ENCODE peak calls at places on chromosomes 1 and 21, in nine cellular contexts. K is heart left ventricle, C is Peyer's patch, M is stomach, L is A549, O is prostate gland, J is endothelial cell of umbilical vein, B is body of pancreas, X is H1. T is an unnamed sample. For H3K4me1, the result is how much of the 10 kb centered on the place peaks cover.

GRCh38 chr1:10679521-10680220 is 116.8 kb downstream of the CASZ1 start:
- DNase-seq in X (peak), M (peak), O (peak), B (peak), J (peak), L (peak), C (no peak), K (no peak), T (peak)

GRCh38 chr1:94275116-94275515 is 37.7 kb upstream of the ARHGAP29 start:
- DNase-seq in M (no peak), K (no peak), J (no peak), X (no peak), C (no peak), O (no peak), L (no peak), B (no peak), T (no peak)

GRCh38 chr1:33814166-33814565 is 49.7 kb upstream of the HMGB4 start:
- DNase-seq in J (no peak), O (no peak), L (no peak), M (no peak), K (no peak), B (no peak), C (no peak), X (no peak), T (no peak)

GRCh38 chr21:32653326-32653901 is 41.2 kb upstream of the CFAP298 start:
- DNase-seq in C (no peak), X (no peak), O (no peak), L (peak), M (no peak), K (no peak), B (peak), J (peak), T (no peak)

GRCh38 chr1:198350456-198350855 is 190.0 kb downstream of the ATP6V1G3 start:
- DNase-seq in J (no peak), B (no peak), L (no peak), K (no peak), X (no peak), M (no peak), O (no peak), C (no peak), T (no peak)

GRCh38 chr1:162912061-162912667 is 51.2 kb upstream of the CCDC190 start:
- DNase-seq in J (no peak), M (no peak), C (no peak), X (no peak), B (no peak), L (no peak), O (no peak), K (no peak), T (no peak)

GRCh38 chr1:183517401-183517800 is 45.1 kb downstream of the SMG7 start:
- DNase-seq in X (no peak), J (no peak), O (no peak), L (no peak), B (no peak), C (no peak), K (no peak), M (no peak), T (no peak)

GRCh38 chr1:103492003-103492665 is 33.4 kb upstream of the RNPC3 start:
- DNase-seq in K (no peak), M (no peak), B (no peak), X (no peak), O (no peak), C (no peak), J (no peak), L (no peak), T (no peak)

GRCh38 chr21:33339938-33340337 is 15.2 kb downstream of the IFNAR1 start:
- DNase-seq in C (no peak), O (no peak), M (no peak), B (no peak), J (no peak), L (no peak), X (no peak), K (no peak), T (no peak)

GRCh38 chr1:31364561-31365255 is 8.2 kb downstream of the FABP3 start:
- DNase-seq in C (no peak), M (no peak), L (no peak), B (no peak), O (peak), K (no peak), J (no peak), X (no peak), T (no peak)

DNA sequence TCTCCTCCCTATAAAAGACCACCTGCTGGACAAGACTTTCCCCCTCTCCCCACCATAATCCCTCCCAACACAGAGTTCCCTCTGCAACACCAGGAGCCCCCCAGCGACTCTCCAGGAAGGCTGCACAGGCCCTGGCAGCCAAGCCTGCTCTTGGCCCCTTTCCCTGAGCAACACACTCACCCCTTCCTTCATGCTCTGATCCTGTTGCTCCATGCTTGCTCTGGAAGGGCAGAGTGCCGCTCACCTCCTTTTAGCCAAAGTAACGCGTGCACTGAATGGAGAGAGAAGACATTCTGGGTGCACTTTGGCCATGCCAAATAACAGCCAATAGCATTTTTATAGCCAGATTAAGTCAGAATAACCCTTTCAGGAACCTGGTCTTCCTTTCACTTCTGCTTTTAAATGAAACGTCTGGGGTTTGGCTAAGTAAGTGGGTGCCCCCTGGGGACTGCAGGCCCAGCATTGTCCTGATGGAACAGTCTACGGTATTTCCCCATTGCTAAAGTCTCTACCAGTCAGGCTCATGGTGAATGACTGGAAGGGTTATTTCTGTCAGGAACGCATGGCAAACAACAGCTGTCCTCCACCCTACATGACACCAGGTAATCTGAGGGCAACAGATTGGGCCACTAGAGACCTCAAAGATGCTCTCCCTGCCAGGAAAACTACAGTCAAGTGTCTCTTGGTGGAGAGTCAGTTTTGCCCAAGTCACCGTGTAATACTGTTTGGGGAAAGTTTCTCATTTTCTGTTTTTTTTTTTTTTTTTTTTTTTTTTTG is at the start of gene SLC2A5:
- DNase-seq in C (peak), K (no peak), L (no peak), B (peak), X (no peak), M (no peak), J (no peak), O (peak), T (no peak)
- H3K27ac ChIP-seq in C (peak), K (peak), L (no peak), B (no peak), X (no peak), M (peak), J (no peak), O (peak), T (peak)

GRCh38 chr1:177838910-177839309 is 130.9 kb downstream of the SEC16B start:
- DNase-seq in J (no peak), M (no peak), X (no peak), L (no peak), O (no peak), B (no peak), C (no peak), K (no peak), T (no peak)
- TF ChIP-seq POLR2A in J (no peak), M (no peak), X (no peak), L (no peak), O (no peak), B (no peak), C (no peak), K (no peak), T (no peak)

GRCh38 chr1:15158506-15159165 is 5.1 kb downstream of the TMEM51 start:
- DNase-seq in C (no peak), O (no peak), L (peak), M (no peak), B (no peak), J (no peak), X (no peak), K (no peak), T (no peak)
- H3K4me1 ChIP-seq in C (under half), O (under half), L (half or more), M (half or more), B (half or more), J (under half), X (under half), K (under half), T (under half)

GRCh38 chr1:185786524-185786923 is 52.3 kb downstream of the HMCN1 start:
- DNase-seq in M (no peak), C (no peak), O (no peak), L (no peak), J (no peak), B (no peak), K (no peak), X (no peak), T (no peak)
- H3K27ac ChIP-seq in M (no peak), C (no peak), O (no peak), L (no peak), J (no peak), B (no peak), K (no peak), X (no peak), T (no peak)

GRCh38 chr21:31265293-31265692 is 78.8 kb downstream of the TIAM1 start:
- DNase-seq in L (no peak), B (peak), C (no peak), M (no peak), O (no peak), J (no peak), X (no peak), K (no peak), T (no peak)
- TF ChIP-seq POLR2A in L (no peak), B (no peak), C (no peak), M (no peak), O (no peak), J (no peak), X (no peak), K (no peak), T (no peak)

GRCh38 chr1:27650527-27651175 is 15.7 kb upstream of the FGR start:
- DNase-seq in C (no peak), K (no peak), B (peak), M (no peak), X (no peak), J (peak), O (no peak), L (no peak), T (no peak)

GRCh38 chr1:27652505-27652904 is 17.5 kb upstream of the FGR start:
- DNase-seq in C (no peak), X (no peak), J (no peak), O (no peak), B (no peak), K (no peak), M (no peak), L (no peak), T (no peak)

GRCh38 chr1:27648602-27649305 is 13.8 kb upstream of the FGR start:
- DNase-seq in M (no peak), K (no peak), O (no peak), B (no peak), J (no peak), L (no peak), X (no peak), C (no peak), T (no peak)

GRCh38 chr1:27649306-27649635 is 14.3 kb upstream of the FGR start:
- DNase-seq in J (no peak), O (no peak), L (no peak), X (no peak), B (no peak), K (no peak), M (no peak), C (no peak), T (no peak)

DNA sequence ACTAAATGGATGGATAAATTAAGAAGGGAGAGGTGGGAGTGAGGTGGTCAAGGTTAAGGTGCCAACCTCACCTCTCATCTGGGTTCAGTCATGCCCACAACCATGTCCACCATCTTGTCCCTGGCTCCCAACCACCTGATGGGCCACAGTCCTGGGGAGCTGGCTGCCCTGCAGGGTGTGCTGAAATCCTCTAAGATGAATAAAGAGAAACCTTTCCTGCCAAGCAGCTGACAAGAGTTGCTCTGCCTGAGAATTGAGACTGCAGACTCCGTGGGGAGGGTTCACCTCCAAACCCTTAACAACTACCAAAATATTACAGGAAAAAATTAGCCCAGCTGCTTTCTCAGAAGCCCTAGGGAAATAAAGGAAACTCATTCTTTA is 15.2 kb upstream of the FGR start:
- DNase-seq in B (no peak), O (no peak), M (no peak), X (no peak), K (no peak), J (no peak), L (no peak), C (no peak), T (no peak)
- H3K4me1 ChIP-seq in B (under half), O (under half), M (under half), X (under half), K (under half), J (under half), L (under half), C (under half), T (under half)

GRCh38 chr1:201966171-201966570 is 10.9 kb downstream of the TIMM17A start:
- DNase-seq in L (no peak), C (no peak), M (no peak), K (no peak), X (no peak), O (no peak), B (no peak), J (no peak), T (no peak)
- H3K27ac ChIP-seq in L (no peak), C (no peak), M (no peak), K (no peak), X (no peak), O (no peak), B (no peak), J (no peak), T (no peak)

T was measured in breast epithelium.